ENCODE peak calls at places on chromosomes 12 and 14, in five cellular contexts. U is OCI-LY7; Y is activated B cell treated with CpG ODN at 0.5 μM for 24 hours; A is naive thymus-derived CD8-positive, alpha-beta T cell; I is activated effector memory CD4-positive, alpha-beta T cell treated with Interleukin-2 at 50 U/mL for 16 hours. T is an unnamed sample.

GRCh38 chr12:124509300-124509675 is 58.1 kb downstream of the NCOR2 start:
- DNase-seq in U (no peak), Y (no peak), A (no peak), I (no peak), T (no peak)

GRCh38 chr14:69023035-69023434 is 43.9 kb upstream of the ACTN1 start:
- DNase-seq in U (no peak), Y (no peak), A (no peak), I (no peak), T (no peak)

GRCh38 chr14:65214741-65215140 is 112.4 kb upstream of the MAX start:
- DNase-seq in U (no peak), Y (no peak), A (no peak), I (no peak), T (no peak)

GRCh38 chr12:18749381-18749957 is 11.6 kb downstream of the CAPZA3 start:
- DNase-seq in U (no peak), Y (no peak), A (no peak), I (no peak), T (no peak)

GRCh38 chr12:31853977-31854376 is 105.2 kb upstream of the RESF1 start:
- DNase-seq in U (no peak), Y (no peak), A (no peak), I (no peak), T (no peak)

GRCh38 chr14:25006961-25007795 is 42.8 kb downstream of the STXBP6 start:
- DNase-seq in U (no peak), Y (no peak), A (no peak), I (no peak), T (no peak)

GRCh38 chr12:132163911-132164288 is 19.6 kb downstream of the NOC4L start:
- DNase-seq in U (no peak), Y (no peak), A (peak), I (no peak), T (peak)

GRCh38 chr14:79841433-79841832 is 369.9 kb downstream of the DIO2 start:
- DNase-seq in U (no peak), Y (no peak), A (no peak), I (no peak), T (no peak)

GRCh38 chr12:100187857-100188519 is 12.6 kb upstream of the ACTR6 start:
- DNase-seq in U (no peak), Y (no peak), A (no peak), I (no peak), T (no peak)

GRCh38 chr12:4434721-4435425 is 10.7 kb downstream of the FGF6 start:
- DNase-seq in U (no peak), Y (no peak), A (no peak), I (no peak), T (no peak)

GRCh38 chr12:131264625-131265024 is 310.9 kb downstream of the ADGRD1 start:
- DNase-seq in U (no peak), Y (no peak), A (no peak), I (no peak), T (no peak)

GRCh38 chr12:62260733-62261683 is 804 bp downstream of the USP15 start:
- DNase-seq in U (peak), Y (peak), A (peak), I (peak), T (peak)